ENCODE peak calls at places on chromosomes 16 and 17, in four cellular contexts. One of them, this sample, is unnamed.

GRCh38 chr16:85984947-85985451 is 86.0 kb downstream of the IRF8 start:
- DNase-seq in PC-3: no peak
- DNase-seq in brain microvascular endothelial cell: no peak
- DNase-seq in keratinocyte: no peak
- DNase-seq in this sample: no peak

GRCh38 chr17:61335105-61335844 is 64.4 kb upstream of the TBX2 start:
- DNase-seq in brain microvascular endothelial cell: no peak
- DNase-seq in keratinocyte: no peak
- DNase-seq in PC-3: peak
- DNase-seq in this sample: no peak

GRCh38 chr17:50916026-50916707 is 50.0 kb upstream of the TOB1 start:
- DNase-seq in PC-3: peak
- DNase-seq in brain microvascular endothelial cell: no peak
- DNase-seq in keratinocyte: no peak
- DNase-seq in this sample: no peak

GRCh38 chr16:87254734-87255133 is 62.5 kb downstream of the C16orf95 start:
- DNase-seq in PC-3: no peak
- DNase-seq in keratinocyte: no peak
- DNase-seq in brain microvascular endothelial cell: no peak
- DNase-seq in this sample: no peak

GRCh38 chr17:69287168-69287567 is 39.8 kb downstream of the ABCA5 start:
- DNase-seq in keratinocyte: peak
- DNase-seq in brain microvascular endothelial cell: no peak
- DNase-seq in PC-3: peak
- DNase-seq in this sample: no peak

GRCh38 chr16:30951193-30951592 is 2.3 kb downstream of the ORAI3 start:
- DNase-seq in PC-3: no peak
- DNase-seq in brain microvascular endothelial cell: no peak
- DNase-seq in keratinocyte: no peak
- DNase-seq in this sample: no peak

GRCh38 chr16:84617068-84617630 is 729 bp downstream of the COTL1 start:
- DNase-seq in PC-3: no peak
- DNase-seq in keratinocyte: no peak
- DNase-seq in brain microvascular endothelial cell: no peak
- DNase-seq in this sample: no peak

GRCh38 chr16:84995666-84996065 is 15.7 kb downstream of the ZDHHC7 start:
- DNase-seq in brain microvascular endothelial cell: no peak
- DNase-seq in keratinocyte: no peak
- DNase-seq in PC-3: no peak
- DNase-seq in this sample: no peak

GRCh38 chr17:64386412-64387144 is 4.1 kb downstream of the PECAM1 start:
- DNase-seq in keratinocyte: no peak
- DNase-seq in brain microvascular endothelial cell: no peak
- DNase-seq in PC-3: no peak
- DNase-seq in this sample: no peak

GRCh38 chr17:71118039-71118438 is 948.7 kb downstream of the KCNJ2 start:
- DNase-seq in brain microvascular endothelial cell: no peak
- DNase-seq in PC-3: peak
- DNase-seq in keratinocyte: no peak
- DNase-seq in this sample: no peak

GRCh38 chr16:81723098-81723723 is 55.9 kb upstream of the PLCG2 start:
- DNase-seq in keratinocyte: no peak
- DNase-seq in brain microvascular endothelial cell: peak
- DNase-seq in PC-3: peak
- DNase-seq in this sample: peak

GRCh38 chr16:70428178-70428998 is 10.5 kb downstream of the ST3GAL2 start:
- DNase-seq in PC-3: peak
- DNase-seq in keratinocyte: no peak
- DNase-seq in brain microvascular endothelial cell: peak
- DNase-seq in this sample: peak

GRCh38 chr17:41918392-41919164 is at the start of gene ACLY:
- DNase-seq in brain microvascular endothelial cell: peak
- DNase-seq in keratinocyte: peak
- DNase-seq in PC-3: peak
- DNase-seq in this sample: peak

GRCh38 chr17:77409282-77410161 is 268.8 kb downstream of the SEC14L1 start:
- DNase-seq in keratinocyte: no peak
- DNase-seq in brain microvascular endothelial cell: peak
- DNase-seq in PC-3: no peak
- DNase-seq in this sample: no peak

GRCh38 chr17:28371245-28372202 is at the start of gene SARM1:
- DNase-seq in keratinocyte: no peak
- DNase-seq in brain microvascular endothelial cell: peak
- DNase-seq in PC-3: no peak
- DNase-seq in this sample: peak

GRCh38 chr17:18318122-18318521 is 3.0 kb downstream of the SMCR8 start:
- DNase-seq in brain microvascular endothelial cell: no peak
- DNase-seq in PC-3: no peak
- DNase-seq in keratinocyte: no peak
- DNase-seq in this sample: no peak

GRCh38 chr17:37276475-37276874 is 99.3 kb upstream of the C17orf78 start:
- DNase-seq in PC-3: peak
- DNase-seq in keratinocyte: no peak
- DNase-seq in brain microvascular endothelial cell: no peak
- DNase-seq in this sample: no peak

GRCh38 chr16:24419709-24420108 is 119.7 kb upstream of the RBBP6 start:
- DNase-seq in brain microvascular endothelial cell: no peak
- DNase-seq in PC-3: no peak
- DNase-seq in keratinocyte: no peak
- DNase-seq in this sample: peak

GRCh38 chr16:19765860-19766553 is 47.9 kb downstream of the IQCK start:
- DNase-seq in brain microvascular endothelial cell: no peak
- DNase-seq in keratinocyte: no peak
- DNase-seq in PC-3: no peak
- DNase-seq in this sample: no peak

GRCh38 chr17:11874756-11875155 is 122.5 kb downstream of the ZNF18 start:
- DNase-seq in brain microvascular endothelial cell: no peak
- DNase-seq in PC-3: no peak
- DNase-seq in keratinocyte: no peak
- DNase-seq in this sample: no peak

DNA sequence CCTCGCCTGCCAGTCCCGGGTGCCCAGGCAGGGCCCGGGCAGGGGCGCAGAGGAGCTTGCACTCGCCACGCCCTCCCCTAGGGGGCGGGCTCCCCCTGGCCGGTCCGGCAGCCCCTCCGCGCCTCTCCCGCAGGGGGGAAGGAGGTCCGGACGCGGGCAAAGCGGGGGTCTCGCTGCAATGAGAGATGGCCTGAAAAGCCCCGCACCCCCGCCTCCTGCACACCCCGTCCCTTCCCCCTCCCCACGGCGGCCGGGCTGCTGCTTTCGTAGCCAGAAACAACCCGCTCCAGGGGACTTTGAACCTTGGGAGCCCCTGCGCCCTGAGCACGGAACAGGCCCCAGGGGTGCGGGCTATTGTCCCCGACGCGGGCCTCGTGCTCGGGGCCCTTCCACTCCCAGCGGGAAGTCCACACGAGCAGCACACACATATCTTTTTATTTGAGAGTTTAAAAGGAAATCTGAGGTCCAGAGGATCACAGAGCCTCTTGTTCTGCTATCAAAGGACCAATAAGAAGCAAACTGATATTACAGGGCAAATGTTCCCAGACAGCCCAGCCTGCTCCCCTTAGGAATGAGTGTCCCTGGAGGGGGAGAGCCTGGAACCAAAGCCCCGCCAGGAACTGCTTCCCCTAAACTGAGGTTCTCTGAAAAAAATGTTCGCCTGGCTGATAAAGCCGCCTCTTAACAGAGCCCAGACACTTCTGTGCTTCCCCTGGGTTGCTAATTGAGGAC is 5.8 kb upstream of the CBX4 start:
- DNase-seq in PC-3: peak
- DNase-seq in brain microvascular endothelial cell: no peak
- DNase-seq in keratinocyte: no peak
- DNase-seq in this sample: peak
- H3K4me3 ChIP-seq in PC-3: peak
- H3K4me3 ChIP-seq in brain microvascular endothelial cell: no peak
- H3K4me3 ChIP-seq in keratinocyte: no peak
- H3K4me3 ChIP-seq in this sample: no peak

GRCh38 chr17:67679225-67679624 is 38.5 kb upstream of the NOL11 start:
- DNase-seq in brain microvascular endothelial cell: no peak
- DNase-seq in PC-3: no peak
- DNase-seq in keratinocyte: no peak
- DNase-seq in this sample: no peak
- TF ChIP-seq CTCF in brain microvascular endothelial cell: no peak
- TF ChIP-seq CTCF in PC-3: no peak
- TF ChIP-seq CTCF in keratinocyte: no peak
- TF ChIP-seq CTCF in this sample: no peak

DNA sequence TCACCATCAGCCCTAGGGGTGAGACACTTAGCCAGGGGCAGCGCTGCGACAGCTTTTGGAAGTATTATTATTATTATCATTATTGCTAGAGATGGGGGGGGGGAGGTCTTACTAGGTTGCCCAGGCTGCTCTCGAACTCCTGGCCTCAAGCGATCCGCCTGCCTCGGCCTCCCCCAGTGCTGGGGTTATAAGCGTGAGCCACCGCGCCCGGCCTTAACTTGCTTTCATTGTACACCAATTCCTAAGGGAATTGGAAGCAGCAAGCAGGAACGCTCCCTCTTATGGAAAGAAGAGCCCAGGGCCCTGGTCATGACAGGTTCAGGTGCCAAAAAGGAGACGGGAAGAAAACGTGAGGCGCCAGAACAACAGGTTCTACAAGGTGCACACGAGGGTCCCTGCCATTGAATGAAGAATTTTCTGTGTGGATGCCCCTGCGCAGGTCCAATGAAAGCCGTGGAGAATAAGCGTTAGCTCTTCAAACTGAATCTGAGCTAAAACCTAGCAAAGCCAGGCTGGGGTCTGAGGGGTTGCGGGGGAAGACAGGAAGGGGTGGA is 522 bp upstream of the RPL38 start:
- DNase-seq in brain microvascular endothelial cell: no peak
- DNase-seq in PC-3: peak
- DNase-seq in keratinocyte: no peak
- DNase-seq in this sample: peak
- H3K4me3 ChIP-seq in brain microvascular endothelial cell: peak
- H3K4me3 ChIP-seq in PC-3: peak
- H3K4me3 ChIP-seq in keratinocyte: peak
- H3K4me3 ChIP-seq in this sample: peak

GRCh38 chr16:11315499-11315898 is 29.8 kb upstream of the RMI2 start:
- DNase-seq in keratinocyte: no peak
- DNase-seq in PC-3: peak
- DNase-seq in brain microvascular endothelial cell: peak
- DNase-seq in this sample: peak
- TF ChIP-seq CTCF in keratinocyte: no peak
- TF ChIP-seq CTCF in PC-3: no peak
- TF ChIP-seq CTCF in brain microvascular endothelial cell: peak
- TF ChIP-seq CTCF in this sample: peak